ENCODE peak calls at places on chromosomes 16 and 17, in nine cellular contexts. One of them, this sample, is unnamed.
A peak's percentile ranks its signal among the peaks of the same experiment; 100 is the strongest.

GRCh38 chr17:56918916-56919315 is 5.1 kb upstream of the TRIM25 start:
- DNase-seq in AG09309: peak; percentile 70
- DNase-seq in body of pancreas: no peak
- DNase-seq in NB4: peak; percentile 90
- DNase-seq in thoracic aorta: no peak
- DNase-seq in dorsolateral prefrontal cortex: no peak
- DNase-seq in brain microvascular endothelial cell: no peak
- DNase-seq in breast epithelium: no peak
- DNase-seq in CD8-positive, alpha-beta T cell: no peak
- DNase-seq in this sample: peak; percentile 87

GRCh38 chr16:13291934-13292333 is 390.5 kb downstream of the SHISA9 start:
- DNase-seq in AG09309: no peak
- DNase-seq in body of pancreas: no peak
- DNase-seq in NB4: peak; percentile 10
- DNase-seq in thoracic aorta: no peak
- DNase-seq in dorsolateral prefrontal cortex: no peak
- DNase-seq in brain microvascular endothelial cell: no peak
- DNase-seq in breast epithelium: no peak
- DNase-seq in CD8-positive, alpha-beta T cell: no peak
- DNase-seq in this sample: no peak

GRCh38 chr17:70254735-70255460 is 85.6 kb downstream of the KCNJ2 start:
- DNase-seq in AG09309: no peak
- DNase-seq in body of pancreas: no peak
- DNase-seq in NB4: no peak
- DNase-seq in thoracic aorta: no peak
- DNase-seq in dorsolateral prefrontal cortex: no peak
- DNase-seq in brain microvascular endothelial cell: no peak
- DNase-seq in breast epithelium: no peak
- DNase-seq in CD8-positive, alpha-beta T cell: no peak
- DNase-seq in this sample: no peak

GRCh38 chr17:200604-200985 is 19.1 kb upstream of the DOC2B start:
- DNase-seq in AG09309: no peak
- DNase-seq in body of pancreas: no peak
- DNase-seq in NB4: no peak
- DNase-seq in thoracic aorta: no peak
- DNase-seq in dorsolateral prefrontal cortex: no peak
- DNase-seq in brain microvascular endothelial cell: no peak
- DNase-seq in breast epithelium: no peak
- DNase-seq in CD8-positive, alpha-beta T cell: no peak
- DNase-seq in this sample: no peak

GRCh38 chr17:49581645-49581992 is 5.9 kb downstream of the NXPH3 start:
- DNase-seq in AG09309: no peak
- DNase-seq in body of pancreas: no peak
- DNase-seq in NB4: no peak
- DNase-seq in thoracic aorta: no peak
- DNase-seq in dorsolateral prefrontal cortex: no peak
- DNase-seq in brain microvascular endothelial cell: no peak
- DNase-seq in breast epithelium: no peak
- DNase-seq in CD8-positive, alpha-beta T cell: no peak
- DNase-seq in this sample: no peak

GRCh38 chr17:67708378-67708777 is 9.4 kb upstream of the NOL11 start:
- DNase-seq in AG09309: no peak
- DNase-seq in body of pancreas: no peak
- DNase-seq in NB4: no peak
- DNase-seq in thoracic aorta: no peak
- DNase-seq in dorsolateral prefrontal cortex: no peak
- DNase-seq in brain microvascular endothelial cell: no peak
- DNase-seq in breast epithelium: no peak
- DNase-seq in CD8-positive, alpha-beta T cell: no peak
- DNase-seq in this sample: no peak

GRCh38 chr17:65388911-65389310 is 172.5 kb downstream of the AXIN2 start:
- DNase-seq in AG09309: peak; percentile 59
- DNase-seq in body of pancreas: no peak
- DNase-seq in NB4: no peak
- DNase-seq in thoracic aorta: no peak
- DNase-seq in dorsolateral prefrontal cortex: no peak
- DNase-seq in brain microvascular endothelial cell: no peak
- DNase-seq in breast epithelium: no peak
- DNase-seq in CD8-positive, alpha-beta T cell: no peak
- DNase-seq in this sample: peak; percentile 7

GRCh38 chr17:64084086-64084939 is 45.6 kb downstream of the ERN1 start:
- DNase-seq in AG09309: no peak
- DNase-seq in body of pancreas: peak; percentile 57
- DNase-seq in NB4: peak; percentile 14
- DNase-seq in thoracic aorta: no peak
- DNase-seq in dorsolateral prefrontal cortex: no peak
- DNase-seq in brain microvascular endothelial cell: no peak
- DNase-seq in breast epithelium: no peak
- DNase-seq in CD8-positive, alpha-beta T cell: no peak
- DNase-seq in this sample: peak; percentile 58

GRCh38 chr17:56085576-56086267 is 67.6 kb upstream of the ANKFN1 start:
- DNase-seq in AG09309: no peak
- DNase-seq in body of pancreas: no peak
- DNase-seq in NB4: peak; percentile 9
- DNase-seq in thoracic aorta: no peak
- DNase-seq in dorsolateral prefrontal cortex: no peak
- DNase-seq in brain microvascular endothelial cell: no peak
- DNase-seq in breast epithelium: no peak
- DNase-seq in CD8-positive, alpha-beta T cell: no peak
- DNase-seq in this sample: no peak

GRCh38 chr17:76273435-76273921 is 8.3 kb downstream of the UBALD2 start:
- DNase-seq in AG09309: no peak
- DNase-seq in body of pancreas: no peak
- DNase-seq in NB4: no peak
- DNase-seq in thoracic aorta: no peak
- DNase-seq in dorsolateral prefrontal cortex: no peak
- DNase-seq in brain microvascular endothelial cell: no peak
- DNase-seq in breast epithelium: no peak
- DNase-seq in CD8-positive, alpha-beta T cell: no peak
- DNase-seq in this sample: no peak

GRCh38 chr16:51048544-51048943 is 102.5 kb downstream of the SALL1 start:
- DNase-seq in AG09309: no peak
- DNase-seq in body of pancreas: no peak
- DNase-seq in NB4: peak; percentile 75
- DNase-seq in thoracic aorta: no peak
- DNase-seq in dorsolateral prefrontal cortex: no peak
- DNase-seq in brain microvascular endothelial cell: no peak
- DNase-seq in breast epithelium: no peak
- DNase-seq in CD8-positive, alpha-beta T cell: no peak
- DNase-seq in this sample: no peak

GRCh38 chr17:46027326-46028325 is 28.6 kb downstream of the STH start:
- DNase-seq in AG09309: no peak
- DNase-seq in body of pancreas: peak; percentile 80
- DNase-seq in NB4: no peak
- DNase-seq in thoracic aorta: no peak
- DNase-seq in dorsolateral prefrontal cortex: no peak
- DNase-seq in brain microvascular endothelial cell: no peak
- DNase-seq in breast epithelium: no peak
- DNase-seq in CD8-positive, alpha-beta T cell: no peak
- DNase-seq in this sample: no peak

GRCh38 chr16:31138621-31139578 is 3.4 kb upstream of the PRSS8 start:
- DNase-seq in AG09309: no peak
- DNase-seq in body of pancreas: peak; percentile 92
- DNase-seq in NB4: no peak
- DNase-seq in thoracic aorta: peak; percentile 64
- DNase-seq in dorsolateral prefrontal cortex: no peak
- DNase-seq in brain microvascular endothelial cell: peak; percentile 43
- DNase-seq in breast epithelium: no peak
- DNase-seq in CD8-positive, alpha-beta T cell: no peak
- DNase-seq in this sample: peak; percentile 62
- H3K4me3 ChIP-seq in AG09309: no peak overlapping the region
- H3K4me3 ChIP-seq in body of pancreas: no peak overlapping the region
- H3K4me3 ChIP-seq in NB4: no peak overlapping the region
- H3K4me3 ChIP-seq in thoracic aorta: peak overlapping the region; percentile 67
- H3K4me3 ChIP-seq in dorsolateral prefrontal cortex: no peak overlapping the region
- H3K4me3 ChIP-seq in brain microvascular endothelial cell: no peak overlapping the region
- H3K4me3 ChIP-seq in breast epithelium: peak overlapping the region; percentile 7
- H3K4me3 ChIP-seq in CD8-positive, alpha-beta T cell: no peak overlapping the region
- H3K4me3 ChIP-seq in this sample: peak overlapping the region; percentile 10

GRCh38 chr17:29181226-29181625 is 1.0 kb upstream of the MYO18A start:
- DNase-seq in AG09309: no peak
- DNase-seq in body of pancreas: no peak
- DNase-seq in NB4: no peak
- DNase-seq in thoracic aorta: no peak
- DNase-seq in dorsolateral prefrontal cortex: no peak
- DNase-seq in brain microvascular endothelial cell: no peak
- DNase-seq in breast epithelium: no peak
- DNase-seq in CD8-positive, alpha-beta T cell: no peak
- DNase-seq in this sample: no peak

GRCh38 chr17:29180788-29181160 is 576 bp upstream of the MYO18A start:
- DNase-seq in AG09309: no peak
- DNase-seq in body of pancreas: no peak
- DNase-seq in NB4: no peak
- DNase-seq in thoracic aorta: no peak
- DNase-seq in dorsolateral prefrontal cortex: peak; percentile 34
- DNase-seq in brain microvascular endothelial cell: no peak
- DNase-seq in breast epithelium: no peak
- DNase-seq in CD8-positive, alpha-beta T cell: no peak
- DNase-seq in this sample: no peak

GRCh38 chr17:29179232-29180036 is 764 bp downstream of the MYO18A start:
- DNase-seq in AG09309: no peak
- DNase-seq in body of pancreas: peak; percentile 79
- DNase-seq in NB4: no peak
- DNase-seq in thoracic aorta: no peak
- DNase-seq in dorsolateral prefrontal cortex: peak; percentile 27
- DNase-seq in brain microvascular endothelial cell: no peak
- DNase-seq in breast epithelium: no peak
- DNase-seq in CD8-positive, alpha-beta T cell: no peak
- DNase-seq in this sample: no peak

GRCh38 chr17:29178750-29179231 is 1.4 kb downstream of the MYO18A start:
- DNase-seq in AG09309: no peak
- DNase-seq in body of pancreas: no peak
- DNase-seq in NB4: no peak
- DNase-seq in thoracic aorta: no peak
- DNase-seq in dorsolateral prefrontal cortex: no peak
- DNase-seq in brain microvascular endothelial cell: no peak
- DNase-seq in breast epithelium: no peak
- DNase-seq in CD8-positive, alpha-beta T cell: no peak
- DNase-seq in this sample: no peak

GRCh38 chr17:29180051-29180787 is at the start of gene MYO18A:
- DNase-seq in AG09309: no peak
- DNase-seq in body of pancreas: peak; percentile 83
- DNase-seq in NB4: peak; percentile 88
- DNase-seq in thoracic aorta: no peak
- DNase-seq in dorsolateral prefrontal cortex: peak; percentile 67
- DNase-seq in brain microvascular endothelial cell: peak; percentile 31
- DNase-seq in breast epithelium: peak; percentile 74
- DNase-seq in CD8-positive, alpha-beta T cell: peak; percentile 72
- DNase-seq in this sample: peak; percentile 77
- TF ChIP-seq CTCF in AG09309: peak; percentile 70
- TF ChIP-seq CTCF in body of pancreas: peak; percentile 99
- TF ChIP-seq CTCF in NB4: peak; percentile 88
- TF ChIP-seq CTCF in thoracic aorta: peak; percentile 91
- TF ChIP-seq CTCF in dorsolateral prefrontal cortex: peak; percentile 77
- TF ChIP-seq CTCF in brain microvascular endothelial cell: peak; percentile 66
- TF ChIP-seq CTCF in breast epithelium: peak; percentile 97
- TF ChIP-seq CTCF in CD8-positive, alpha-beta T cell: peak; percentile 86
- TF ChIP-seq CTCF in this sample: peak; percentile 48

GRCh38 chr17:66476014-66476413 is 173.6 kb downstream of the PRKCA start:
- DNase-seq in AG09309: no peak
- DNase-seq in body of pancreas: no peak
- DNase-seq in NB4: no peak
- DNase-seq in thoracic aorta: no peak
- DNase-seq in dorsolateral prefrontal cortex: no peak
- DNase-seq in brain microvascular endothelial cell: no peak
- DNase-seq in breast epithelium: no peak
- DNase-seq in CD8-positive, alpha-beta T cell: no peak
- DNase-seq in this sample: no peak

GRCh38 chr17:66477615-66478283 is 175.3 kb downstream of the PRKCA start:
- DNase-seq in AG09309: no peak
- DNase-seq in body of pancreas: no peak
- DNase-seq in NB4: no peak
- DNase-seq in thoracic aorta: no peak
- DNase-seq in dorsolateral prefrontal cortex: no peak
- DNase-seq in brain microvascular endothelial cell: no peak
- DNase-seq in breast epithelium: no peak
- DNase-seq in CD8-positive, alpha-beta T cell: no peak
- DNase-seq in this sample: no peak

GRCh38 chr17:66474810-66475497 is 172.5 kb downstream of the PRKCA start:
- DNase-seq in AG09309: no peak
- DNase-seq in body of pancreas: no peak
- DNase-seq in NB4: no peak
- DNase-seq in thoracic aorta: no peak
- DNase-seq in dorsolateral prefrontal cortex: no peak
- DNase-seq in brain microvascular endothelial cell: no peak
- DNase-seq in breast epithelium: no peak
- DNase-seq in CD8-positive, alpha-beta T cell: no peak
- DNase-seq in this sample: no peak

GRCh38 chr17:66472123-66472522 is 169.7 kb downstream of the PRKCA start:
- DNase-seq in AG09309: no peak
- DNase-seq in body of pancreas: no peak
- DNase-seq in NB4: no peak
- DNase-seq in thoracic aorta: no peak
- DNase-seq in dorsolateral prefrontal cortex: no peak
- DNase-seq in brain microvascular endothelial cell: no peak
- DNase-seq in breast epithelium: no peak
- DNase-seq in CD8-positive, alpha-beta T cell: no peak
- DNase-seq in this sample: no peak

DNA sequence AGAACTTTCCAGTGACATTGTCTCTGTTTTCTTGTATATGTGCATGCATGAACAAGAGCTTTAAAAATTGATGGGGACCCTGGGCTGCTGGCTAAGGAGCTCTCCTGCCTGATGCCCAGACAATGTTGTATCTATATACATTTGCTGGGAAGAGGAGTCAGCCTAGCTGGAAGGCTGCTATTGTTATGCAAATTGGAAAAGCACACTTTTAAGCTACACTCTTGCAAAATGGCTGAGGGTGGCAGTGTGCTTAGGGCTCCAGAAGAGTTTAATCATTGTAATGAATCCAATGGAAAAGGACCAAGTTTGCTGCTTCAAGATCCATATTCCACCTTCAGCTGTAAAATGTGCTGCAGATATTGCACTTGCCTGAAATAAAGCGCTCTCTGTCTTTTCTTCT is 171.8 kb downstream of the PRKCA start:
- DNase-seq in AG09309: no peak
- DNase-seq in body of pancreas: no peak
- DNase-seq in NB4: no peak
- DNase-seq in thoracic aorta: no peak
- DNase-seq in dorsolateral prefrontal cortex: no peak
- DNase-seq in brain microvascular endothelial cell: no peak
- DNase-seq in breast epithelium: no peak
- DNase-seq in CD8-positive, alpha-beta T cell: no peak
- DNase-seq in this sample: no peak
- H3K4me3 ChIP-seq in AG09309: no peak overlapping the region
- H3K4me3 ChIP-seq in body of pancreas: no peak overlapping the region
- H3K4me3 ChIP-seq in NB4: no peak overlapping the region
- H3K4me3 ChIP-seq in thoracic aorta: no peak overlapping the region
- H3K4me3 ChIP-seq in dorsolateral prefrontal cortex: no peak overlapping the region
- H3K4me3 ChIP-seq in brain microvascular endothelial cell: no peak overlapping the region
- H3K4me3 ChIP-seq in breast epithelium: no peak overlapping the region
- H3K4me3 ChIP-seq in CD8-positive, alpha-beta T cell: no peak overlapping the region
- H3K4me3 ChIP-seq in this sample: no peak overlapping the region

DNA sequence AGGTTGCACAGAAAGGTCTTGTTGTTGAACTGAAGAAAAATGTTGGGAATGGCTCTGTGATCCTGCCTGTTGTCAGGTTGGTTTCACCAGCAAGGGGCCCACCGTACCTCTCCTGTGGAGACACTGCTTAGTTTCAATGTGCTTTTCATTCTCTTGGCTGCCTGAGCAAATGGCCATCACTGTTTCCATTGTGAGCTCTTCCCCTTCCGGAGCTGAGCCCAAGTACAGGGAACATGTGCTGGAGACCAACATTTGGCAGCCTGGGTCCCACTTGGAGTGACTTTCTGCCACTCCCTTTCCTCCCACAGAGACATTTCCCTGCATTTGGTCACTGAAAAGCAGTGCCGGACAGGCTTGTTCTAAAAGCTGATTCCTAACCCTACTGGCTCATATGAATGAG is 23.1 kb downstream of the GABARAPL2 start:
- DNase-seq in AG09309: no peak
- DNase-seq in body of pancreas: no peak
- DNase-seq in NB4: no peak
- DNase-seq in thoracic aorta: no peak
- DNase-seq in dorsolateral prefrontal cortex: no peak
- DNase-seq in brain microvascular endothelial cell: no peak
- DNase-seq in breast epithelium: no peak
- DNase-seq in CD8-positive, alpha-beta T cell: no peak
- DNase-seq in this sample: no peak
- TF ChIP-seq CTCF in AG09309: no peak
- TF ChIP-seq CTCF in body of pancreas: no peak
- TF ChIP-seq CTCF in NB4: no peak
- TF ChIP-seq CTCF in thoracic aorta: no peak
- TF ChIP-seq CTCF in dorsolateral prefrontal cortex: no peak
- TF ChIP-seq CTCF in brain microvascular endothelial cell: no peak
- TF ChIP-seq CTCF in breast epithelium: no peak
- TF ChIP-seq CTCF in CD8-positive, alpha-beta T cell: no peak
- TF ChIP-seq CTCF in this sample: no peak